ENCODE peak calls at places on chromosomes 13 and 19, in seven cellular contexts. C, F, V, X, W, U and Q are unnamed samples. For H3K4me1, the result is how much of the 10 kb centered on the place peaks cover.

GRCh38 chr13:41053384-41053826 is 7.9 kb upstream of the WBP4 start:
- DNase-seq in C (no peak), U (no peak), X (no peak), F (no peak), W (no peak), V (no peak), Q (no peak)

GRCh38 chr13:44271031-44271433 is 102.6 kb upstream of the SERP2 start:
- DNase-seq in U (no peak), V (no peak), F (no peak), X (no peak), W (peak), C (peak), Q (no peak)

GRCh38 chr19:34328982-34329381 is 36.0 kb upstream of the GPI start:
- DNase-seq in F (no peak), W (no peak), C (no peak), X (no peak), V (no peak), U (no peak), Q (no peak)

GRCh38 chr19:33473644-33474305 is 47.8 kb downstream of the PEPD start:
- DNase-seq in X (no peak), F (no peak), W (peak), V (no peak), C (peak), U (peak), Q (no peak)

GRCh38 chr19:45569619-45570421 is 14.8 kb downstream of the OPA3 start:
- DNase-seq in X (no peak), V (peak), F (peak), C (no peak), W (peak), U (peak), Q (peak)

GRCh38 chr13:83221256-83221655 is 661.0 kb downstream of the SLITRK1 start:
- DNase-seq in X (no peak), U (no peak), C (no peak), W (peak), V (no peak), F (no peak), Q (no peak)

GRCh38 chr13:48776396-48776795 is 122.7 kb downstream of the CYSLTR2 start:
- DNase-seq in U (no peak), C (no peak), F (no peak), V (no peak), W (no peak), X (no peak), Q (no peak)

GRCh38 chr19:5054551-5055456 is 85.9 kb downstream of the KDM4B start:
- DNase-seq in X (no peak), U (no peak), C (no peak), F (no peak), V (no peak), W (no peak), Q (no peak)

GRCh38 chr13:75327132-75327505 is 154.8 kb downstream of the TBC1D4 start:
- DNase-seq in V (no peak), U (no peak), F (no peak), W (no peak), C (no peak), X (no peak), Q (no peak)

GRCh38 chr13:111429064-111429558 is 108.7 kb downstream of the TEX29 start:
- DNase-seq in U (peak), F (peak), X (no peak), C (no peak), W (peak), V (peak), Q (no peak)

GRCh38 chr13:48733739-48734329 is 80.1 kb downstream of the CYSLTR2 start:
- DNase-seq in W (peak), V (no peak), C (no peak), X (no peak), U (no peak), F (no peak), Q (no peak)

GRCh38 chr19:23916991-23917390 is 2.3 kb downstream of the ZNF726 start:
- DNase-seq in W (peak), X (no peak), F (no peak), V (no peak), C (peak), U (no peak), Q (no peak)

GRCh38 chr13:38661276-38661675 is 25.6 kb upstream of the FREM2 start:
- DNase-seq in V (no peak), F (no peak), C (peak), X (no peak), U (no peak), W (peak), Q (no peak)

GRCh38 chr19:8505680-8506401 is 3.4 kb upstream of the PRAM1 start:
- DNase-seq in X (peak), F (peak), C (peak), V (peak), W (peak), U (peak), Q (peak)

GRCh38 chr19:11798391-11799296 is at the start of gene ZNF491:
- DNase-seq in U (peak), V (peak), W (peak), C (peak), X (peak), F (peak), Q (peak)

GRCh38 chr13:113777311-113778260 is 18.6 kb downstream of the TMEM255B start:
- DNase-seq in W (peak), X (no peak), V (no peak), F (no peak), C (no peak), U (peak), Q (peak)

GRCh38 chr13:45658586-45659235 is 43.2 kb upstream of the ERICH6B start:
- DNase-seq in X (no peak), F (no peak), W (peak), V (no peak), C (peak), U (no peak), Q (no peak)

GRCh38 chr19:2982983-2983350 is 5.6 kb downstream of the TLE6 start:
- DNase-seq in C (peak), W (peak), U (peak), F (no peak), V (peak), X (peak), Q (no peak)

GRCh38 chr19:2426661-2427322 is 594 bp downstream of the TIMM13 start:
- DNase-seq in C (no peak), V (peak), W (peak), U (peak), F (peak), X (peak), Q (peak)

GRCh38 chr13:95201814-95202521 is 99.3 kb downstream of the ABCC4 start:
- DNase-seq in C (peak), V (no peak), W (peak), F (no peak), X (no peak), U (no peak), Q (no peak)

GRCh38 chr13:66048888-66049287 is 1181.2 kb downstream of the PCDH9 start:
- DNase-seq in X (no peak), W (no peak), V (no peak), F (no peak), C (no peak), U (no peak), Q (no peak)

GRCh38 chr13:45349438-45349837 is 8.5 kb upstream of the TPT1 start:
- DNase-seq in V (no peak), C (no peak), U (no peak), F (no peak), W (no peak), X (no peak), Q (no peak)

GRCh38 chr19:2477141-2477710 is 1.3 kb downstream of the GADD45B start:
- DNase-seq in X (no peak), U (peak), C (no peak), F (peak), W (peak), V (peak), Q (peak)

GRCh38 chr13:77868717-77869116 is 49.9 kb downstream of the EDNRB start:
- DNase-seq in V (no peak), C (no peak), W (peak), U (no peak), X (no peak), F (no peak), Q (no peak)

GRCh38 chr13:114118763-114119123 is 13.7 kb downstream of the RASA3 start:
- DNase-seq in X (no peak), W (peak), V (no peak), F (no peak), C (no peak), U (no peak), Q (no peak)

DNA sequence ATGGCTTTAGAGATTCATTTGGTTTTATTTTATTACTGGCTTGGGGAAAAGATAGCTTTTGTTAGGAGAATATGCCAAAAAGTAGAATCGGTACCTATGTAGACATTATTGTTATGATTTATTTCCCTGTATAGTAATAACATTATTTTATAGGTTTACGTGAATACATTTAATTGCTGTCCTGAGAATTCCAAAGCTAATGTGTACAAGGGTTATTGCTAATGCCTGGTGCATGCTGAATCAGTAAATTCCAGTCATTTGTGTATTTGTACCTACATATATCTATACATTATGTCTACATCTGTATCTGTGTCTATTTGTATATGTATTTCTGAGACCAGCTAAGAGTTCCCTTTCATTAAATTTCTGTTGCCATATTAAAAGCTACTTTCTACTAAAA is 550.9 kb downstream of the GPC6 start:
- DNase-seq in W (no peak), U (no peak), F (no peak), X (no peak), V (no peak), C (no peak), Q (no peak)
- H3K27ac ChIP-seq in W (no peak), U (no peak), F (no peak), X (no peak), V (no peak), C (no peak), Q (peak)

GRCh38 chr19:58563034-58563573 is 4.7 kb upstream of the UBE2M start:
- DNase-seq in W (no peak), U (peak), C (no peak), V (no peak), X (peak), F (peak), Q (no peak)
- H3K4me3 ChIP-seq in W (peak), U (no peak), C (peak), V (peak), X (peak), F (peak), Q (peak)

DNA sequence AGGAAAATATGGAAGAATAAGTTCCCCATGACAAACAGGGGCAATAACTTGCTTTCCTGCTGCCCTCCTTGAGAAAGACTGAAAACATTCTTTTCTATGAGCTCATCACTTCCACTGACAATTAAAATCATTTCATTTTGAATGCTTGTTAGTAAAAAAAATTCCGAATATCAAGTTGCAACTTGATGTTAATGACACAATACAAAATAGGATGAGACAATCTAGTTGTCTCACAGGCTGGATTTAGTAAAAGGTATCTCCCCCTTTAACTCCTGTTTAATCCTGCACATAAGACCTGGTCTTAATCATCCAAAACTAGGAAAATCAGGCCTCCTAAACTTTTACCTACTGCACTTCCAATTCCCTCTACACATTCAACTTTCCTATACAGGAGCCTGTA is 24.7 kb downstream of the IRS2 start:
- DNase-seq in V (no peak), W (no peak), U (no peak), C (no peak), F (no peak), X (no peak), Q (no peak)
- H3K4me1 ChIP-seq in V (under half), W (under half), U (under half), C (under half), F (under half), X (under half), Q (under half)

DNA sequence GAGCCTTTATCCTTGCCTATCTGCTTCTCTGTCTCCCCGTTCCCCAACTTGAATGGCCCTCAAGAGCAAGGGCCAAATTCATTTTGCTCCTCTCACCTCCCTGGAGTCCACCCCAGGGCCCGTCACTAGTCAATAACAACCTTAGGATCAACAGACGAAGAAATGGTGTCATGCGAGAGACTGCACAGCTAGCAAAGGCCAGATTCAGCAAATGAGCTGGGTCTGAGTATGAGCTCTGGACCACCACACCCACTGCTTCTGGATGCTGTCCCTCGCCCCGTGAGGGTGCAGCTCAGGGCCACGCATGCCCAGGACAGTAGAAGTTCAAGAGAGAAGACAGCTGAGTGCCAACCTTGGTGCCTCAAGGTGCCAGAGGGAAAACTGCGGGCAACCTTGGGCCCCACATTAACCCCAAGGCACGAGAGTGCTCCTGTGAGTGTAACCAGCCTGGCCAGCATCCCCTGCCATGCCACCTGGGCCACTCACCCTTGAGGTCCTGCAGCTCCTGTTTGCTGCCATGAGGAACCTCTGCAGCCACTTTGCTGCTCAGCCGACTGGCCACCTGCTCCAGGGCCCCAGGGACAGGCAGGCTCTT is 11.8 kb upstream of the AKAP8L start:
- DNase-seq in C (no peak), U (no peak), X (no peak), F (no peak), W (no peak), V (no peak), Q (no peak)
- H3K27ac ChIP-seq in C (no peak), U (no peak), X (no peak), F (no peak), W (no peak), V (no peak), Q (no peak)

GRCh38 chr13:19618925-19619324 is 14.5 kb upstream of the MPHOSPH8 start:
- DNase-seq in F (no peak), V (no peak), C (no peak), W (peak), U (peak), X (no peak), Q (no peak)
- H3K4me3 ChIP-seq in F (no peak), V (no peak), C (no peak), W (no peak), U (no peak), X (no peak), Q (no peak)